ENCODE peak calls at places on chromosomes 11 and 22, in five cellular contexts. One of them, this sample, is unnamed.

GRCh38 chr11:59822989-59823566 is 12.5 kb upstream of the MRPL16 start:
- DNase-seq in K562: peak
- DNase-seq in SK-N-SH: peak
- DNase-seq in GM12892: no peak
- DNase-seq in HepG2: peak
- DNase-seq in this sample: no peak

GRCh38 chr22:37930952-37931440 is 22.4 kb downstream of the C22orf23 start:
- DNase-seq in K562: no peak
- DNase-seq in SK-N-SH: no peak
- DNase-seq in GM12892: no peak
- DNase-seq in HepG2: no peak
- DNase-seq in this sample: no peak

GRCh38 chr22:44379817-44380560 is 67.2 kb upstream of the SHISAL1 start:
- DNase-seq in K562: no peak
- DNase-seq in SK-N-SH: no peak
- DNase-seq in GM12892: no peak
- DNase-seq in HepG2: no peak
- DNase-seq in this sample: no peak

GRCh38 chr11:34052608-34053160 is 1.2 kb downstream of the CAPRIN1 start:
- DNase-seq in K562: peak
- DNase-seq in SK-N-SH: peak
- DNase-seq in GM12892: peak
- DNase-seq in HepG2: no peak
- DNase-seq in this sample: no peak

GRCh38 chr11:83409476-83409875 is 123.3 kb upstream of the CCDC90B start:
- DNase-seq in K562: no peak
- DNase-seq in SK-N-SH: no peak
- DNase-seq in GM12892: no peak
- DNase-seq in HepG2: no peak
- DNase-seq in this sample: no peak

GRCh38 chr11:47345890-47346563 is 6.5 kb downstream of the MYBPC3 start:
- DNase-seq in K562: no peak
- DNase-seq in SK-N-SH: peak
- DNase-seq in GM12892: no peak
- DNase-seq in HepG2: no peak
- DNase-seq in this sample: no peak

GRCh38 chr11:108966978-108967377 is 302.1 kb downstream of the DDX10 start:
- DNase-seq in K562: no peak
- DNase-seq in SK-N-SH: no peak
- DNase-seq in GM12892: no peak
- DNase-seq in HepG2: no peak
- DNase-seq in this sample: no peak

GRCh38 chr11:17506942-17507341 is 30.3 kb upstream of the ABCC8 start:
- DNase-seq in K562: no peak
- DNase-seq in SK-N-SH: no peak
- DNase-seq in GM12892: no peak
- DNase-seq in HepG2: no peak
- DNase-seq in this sample: peak

GRCh38 chr11:16011396-16011795 is 344.9 kb downstream of the SOX6 start:
- DNase-seq in K562: no peak
- DNase-seq in SK-N-SH: no peak
- DNase-seq in GM12892: no peak
- DNase-seq in HepG2: no peak
- DNase-seq in this sample: no peak

GRCh38 chr11:116172156-116172555 is 600.6 kb downstream of the BUD13 start:
- DNase-seq in K562: no peak
- DNase-seq in SK-N-SH: no peak
- DNase-seq in GM12892: no peak
- DNase-seq in HepG2: no peak
- DNase-seq in this sample: no peak

GRCh38 chr11:23502821-23503220 is 642.5 kb upstream of the CCDC179 start:
- DNase-seq in K562: no peak
- DNase-seq in SK-N-SH: no peak
- DNase-seq in GM12892: no peak
- DNase-seq in HepG2: no peak
- DNase-seq in this sample: no peak

GRCh38 chr11:44928807-44929206 is 21.9 kb downstream of the TP53I11 start:
- DNase-seq in K562: no peak
- DNase-seq in SK-N-SH: no peak
- DNase-seq in GM12892: no peak
- DNase-seq in HepG2: no peak
- DNase-seq in this sample: no peak

DNA sequence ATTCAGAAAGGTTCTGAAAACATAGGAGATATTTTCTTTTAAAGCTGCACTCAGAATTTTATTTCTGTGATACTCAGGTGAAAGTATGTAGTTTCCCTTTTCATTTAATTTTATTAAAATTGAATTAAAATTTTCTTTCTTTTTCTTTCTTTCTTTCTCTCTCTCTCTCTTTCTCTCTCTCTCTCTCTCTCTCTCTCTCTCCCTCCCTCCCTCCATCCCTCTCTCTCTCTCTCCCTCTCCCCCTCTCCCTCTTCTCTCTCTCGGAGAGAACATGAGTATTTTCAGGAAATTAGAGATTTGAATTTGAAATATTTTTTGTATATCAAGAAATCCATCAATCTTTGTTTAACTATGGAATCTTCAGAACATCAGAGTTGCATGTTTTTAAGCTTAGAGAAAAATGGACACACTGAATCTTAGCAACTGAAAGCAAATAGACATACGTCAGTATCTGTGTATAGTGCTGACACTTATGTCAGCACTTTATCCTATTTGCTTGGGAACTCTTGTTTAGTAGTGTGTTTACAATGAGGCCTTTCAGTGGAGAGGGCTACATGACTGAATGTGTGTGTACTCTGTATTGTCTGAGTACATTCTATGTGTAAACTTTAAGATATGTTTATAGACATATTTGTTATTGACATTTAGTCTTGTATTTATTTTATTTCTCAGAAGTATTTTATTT is 44.5 kb downstream of the PDE3B start:
- DNase-seq in K562: no peak
- DNase-seq in SK-N-SH: no peak
- DNase-seq in GM12892: no peak
- DNase-seq in HepG2: peak
- DNase-seq in this sample: no peak
- TF ChIP-seq TAF1 in K562: no peak
- TF ChIP-seq TAF1 in SK-N-SH: no peak
- TF ChIP-seq TAF1 in GM12892: no peak
- TF ChIP-seq TAF1 in HepG2: no peak
- TF ChIP-seq TAF1 in this sample: no peak

GRCh38 chr22:49677495-49677889 is 150.2 kb downstream of the BRD1 start:
- DNase-seq in K562: no peak
- DNase-seq in SK-N-SH: no peak
- DNase-seq in GM12892: no peak
- DNase-seq in HepG2: no peak
- DNase-seq in this sample: no peak
- TF ChIP-seq TAF1 in K562: no peak
- TF ChIP-seq TAF1 in SK-N-SH: no peak
- TF ChIP-seq TAF1 in GM12892: no peak
- TF ChIP-seq TAF1 in HepG2: no peak
- TF ChIP-seq TAF1 in this sample: no peak

DNA sequence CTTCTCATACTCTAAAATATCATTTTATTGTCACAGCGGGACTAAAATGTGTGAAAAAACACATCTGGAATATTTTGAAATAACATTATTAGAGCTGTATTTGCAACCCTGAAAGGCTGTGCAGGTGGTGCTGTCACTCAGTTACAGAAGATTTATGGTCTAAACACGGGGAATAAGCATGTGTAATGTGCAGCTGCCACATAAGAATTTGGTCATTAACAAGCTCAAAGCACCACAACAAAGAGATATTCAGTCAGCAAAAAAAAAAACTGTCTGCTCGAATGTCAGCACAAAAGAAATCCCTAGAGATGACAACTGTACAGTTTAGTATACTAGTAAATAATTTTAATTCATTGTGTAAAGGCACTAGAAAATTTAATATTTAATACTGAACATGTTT is 31.3 kb downstream of the TMEM123 start:
- DNase-seq in K562: no peak
- DNase-seq in SK-N-SH: no peak
- DNase-seq in GM12892: no peak
- DNase-seq in HepG2: no peak
- DNase-seq in this sample: no peak
- TF ChIP-seq TAF1 in K562: no peak
- TF ChIP-seq TAF1 in SK-N-SH: no peak
- TF ChIP-seq TAF1 in GM12892: no peak
- TF ChIP-seq TAF1 in HepG2: no peak
- TF ChIP-seq TAF1 in this sample: no peak

GRCh38 chr11:79200398-79201070 is 240.3 kb downstream of the TENM4 start:
- DNase-seq in K562: no peak
- DNase-seq in SK-N-SH: no peak
- DNase-seq in GM12892: no peak
- DNase-seq in HepG2: no peak
- DNase-seq in this sample: no peak

GRCh38 chr11:79198203-79198897 is 242.5 kb downstream of the TENM4 start:
- DNase-seq in K562: no peak
- DNase-seq in SK-N-SH: no peak
- DNase-seq in GM12892: no peak
- DNase-seq in HepG2: no peak
- DNase-seq in this sample: no peak

GRCh38 chr11:79196950-79197349 is 243.9 kb downstream of the TENM4 start:
- DNase-seq in K562: no peak
- DNase-seq in SK-N-SH: no peak
- DNase-seq in GM12892: no peak
- DNase-seq in HepG2: no peak
- DNase-seq in this sample: no peak

GRCh38 chr11:79199729-79200354 is 241.0 kb downstream of the TENM4 start:
- DNase-seq in K562: no peak
- DNase-seq in SK-N-SH: no peak
- DNase-seq in GM12892: no peak
- DNase-seq in HepG2: no peak
- DNase-seq in this sample: no peak

GRCh38 chr11:79198898-79199250 is 242.0 kb downstream of the TENM4 start:
- DNase-seq in K562: no peak
- DNase-seq in SK-N-SH: no peak
- DNase-seq in GM12892: no peak
- DNase-seq in HepG2: no peak
- DNase-seq in this sample: no peak
- TF ChIP-seq TAF1 in K562: no peak
- TF ChIP-seq TAF1 in SK-N-SH: no peak
- TF ChIP-seq TAF1 in GM12892: no peak
- TF ChIP-seq TAF1 in HepG2: no peak
- TF ChIP-seq TAF1 in this sample: no peak

GRCh38 chr22:40684728-40685127 is 5.4 kb downstream of the MCHR1 start:
- DNase-seq in K562: no peak
- DNase-seq in SK-N-SH: no peak
- DNase-seq in GM12892: no peak
- DNase-seq in HepG2: no peak
- DNase-seq in this sample: no peak
- TF ChIP-seq TAF1 in K562: no peak
- TF ChIP-seq TAF1 in SK-N-SH: no peak
- TF ChIP-seq TAF1 in GM12892: no peak
- TF ChIP-seq TAF1 in HepG2: no peak
- TF ChIP-seq TAF1 in this sample: no peak

DNA sequence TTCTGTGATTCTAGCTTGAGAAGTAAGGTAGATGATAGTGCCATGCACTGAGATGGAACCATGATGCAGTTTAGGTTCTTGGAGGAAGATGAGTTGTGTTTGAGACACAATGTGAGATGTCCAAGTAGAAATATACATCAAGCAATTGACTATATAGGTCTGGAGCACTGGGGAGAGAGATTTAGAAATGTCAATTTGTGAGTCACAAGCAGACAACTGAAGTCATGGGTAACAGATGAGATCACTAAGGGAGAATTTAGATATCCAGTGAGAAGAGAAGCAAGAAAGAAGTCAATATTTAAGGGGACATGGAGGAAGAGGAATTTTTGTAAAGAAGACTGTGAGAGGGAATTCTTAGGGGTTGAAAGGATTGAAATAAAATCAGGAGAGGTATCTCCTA is 65.1 kb upstream of the RRAS2 start:
- DNase-seq in K562: no peak
- DNase-seq in SK-N-SH: no peak
- DNase-seq in GM12892: no peak
- DNase-seq in HepG2: no peak
- DNase-seq in this sample: no peak
- TF ChIP-seq TAF1 in K562: no peak
- TF ChIP-seq TAF1 in SK-N-SH: no peak
- TF ChIP-seq TAF1 in GM12892: no peak
- TF ChIP-seq TAF1 in HepG2: no peak
- TF ChIP-seq TAF1 in this sample: no peak

GRCh38 chr11:73291196-73291595 is 16.9 kb upstream of the ARHGEF17 start:
- DNase-seq in K562: no peak
- DNase-seq in SK-N-SH: no peak
- DNase-seq in GM12892: no peak
- DNase-seq in HepG2: no peak
- DNase-seq in this sample: no peak
- TF ChIP-seq TAF1 in K562: no peak
- TF ChIP-seq TAF1 in SK-N-SH: no peak
- TF ChIP-seq TAF1 in GM12892: no peak
- TF ChIP-seq TAF1 in HepG2: no peak
- TF ChIP-seq TAF1 in this sample: no peak

GRCh38 chr11:46006418-46007070 is 84.1 kb downstream of the LARGE2 start:
- DNase-seq in K562: peak
- DNase-seq in SK-N-SH: peak
- DNase-seq in GM12892: peak
- DNase-seq in HepG2: peak
- DNase-seq in this sample: peak
- TF ChIP-seq TAF1 in K562: no peak
- TF ChIP-seq TAF1 in SK-N-SH: no peak
- TF ChIP-seq TAF1 in GM12892: no peak
- TF ChIP-seq TAF1 in HepG2: no peak
- TF ChIP-seq TAF1 in this sample: no peak

GRCh38 chr11:95451682-95452081 is 220.7 kb upstream of the SESN3 start:
- DNase-seq in K562: no peak
- DNase-seq in SK-N-SH: no peak
- DNase-seq in GM12892: no peak
- DNase-seq in HepG2: no peak
- DNase-seq in this sample: no peak
- TF ChIP-seq TAF1 in K562: no peak
- TF ChIP-seq TAF1 in SK-N-SH: no peak
- TF ChIP-seq TAF1 in GM12892: no peak
- TF ChIP-seq TAF1 in HepG2: no peak
- TF ChIP-seq TAF1 in this sample: no peak